ENCODE peak calls at places on chromosomes 5 and 9, in four cellular contexts. O is psoas muscle, W is upper lobe of right lung, Z is stomach. B is an unnamed sample.
A peak's percentile ranks its signal among the peaks of the same experiment; 100 is the strongest.

GRCh38 chr9:69214939-69215338 is 40.9 kb downstream of the TJP2 start:
- DNase-seq in O (no peak), W (no peak), Z (no peak), B (no peak)

GRCh38 chr5:122313001-122313402 is 965 bp downstream of the SNCAIP start:
- DNase-seq in O (peak; percentile 26), W (peak; percentile 65), Z (no peak), B (no peak)

GRCh38 chr9:93098236-93098946 is 2.4 kb downstream of the CARD19 start:
- DNase-seq in O (peak; percentile 96), W (peak; percentile 93), Z (peak; percentile 85), B (peak; percentile 93)

GRCh38 chr5:147407094-147407681 is 102.7 kb downstream of the DPYSL3 start:
- DNase-seq in O (no peak), W (no peak), Z (no peak), B (no peak)

GRCh38 chr5:1008451-1009358 is at the start of gene NKD2:
- DNase-seq in O (peak; percentile 56), W (peak; percentile 70), Z (peak; percentile 31), B (no peak)

GRCh38 chr5:75891736-75892135 is 174.5 kb upstream of the POC5 start:
- DNase-seq in O (no peak), W (no peak), Z (no peak), B (no peak)

GRCh38 chr9:93204470-93205043 is 20.6 kb downstream of the WNK2 start:
- DNase-seq in O (peak; percentile 52), W (no peak), Z (no peak), B (no peak)

GRCh38 chr9:2934241-2934650 is 90.4 kb upstream of the PUM3 start:
- DNase-seq in O (no peak), W (no peak), Z (no peak), B (no peak)

GRCh38 chr9:15293727-15294405 is 13.2 kb downstream of the TTC39B start:
- DNase-seq in O (no peak), W (no peak), Z (no peak), B (no peak)

GRCh38 chr9:134243778-134244467 is 79.6 kb upstream of the RNU6ATAC start:
- DNase-seq in O (no peak), W (no peak), Z (peak; percentile 47), B (no peak)

GRCh38 chr5:10654566-10654965 is 90.7 kb downstream of the ANKRD33B start:
- DNase-seq in O (peak; percentile 30), W (no peak), Z (peak; percentile 11), B (no peak)

GRCh38 chr5:9714187-9714586 is 84.0 kb upstream of the TAS2R1 start:
- DNase-seq in O (no peak), W (no peak), Z (no peak), B (no peak)

GRCh38 chr9:129838707-129839259 is 3.5 kb downstream of the USP20 start:
- DNase-seq in O (no peak), W (no peak), Z (no peak), B (no peak)

GRCh38 chr9:116368680-116369079 is 215.1 kb downstream of the PAPPA start:
- DNase-seq in O (peak; percentile 77), W (no peak), Z (no peak), B (no peak)

GRCh38 chr5:36683821-36684434 is 77.5 kb downstream of the SLC1A3 start:
- DNase-seq in O (no peak), W (peak; percentile 70), Z (no peak), B (no peak)

GRCh38 chr5:6236170-6236793 is 142.1 kb downstream of the MED10 start:
- DNase-seq in O (no peak), W (no peak), Z (no peak), B (no peak)

GRCh38 chr9:27247756-27248155 is 49.2 kb downstream of the EQTN start:
- DNase-seq in O (no peak), W (no peak), Z (peak; percentile 55), B (peak; percentile 15)

GRCh38 chr5:174844971-174845370 is 120.6 kb downstream of the MSX2 start:
- DNase-seq in O (no peak), W (no peak), Z (no peak), B (no peak)

GRCh38 chr9:92561374-92562329 is 25.9 kb upstream of the ECM2 start:
- DNase-seq in O (no peak), W (no peak), Z (no peak), B (no peak)

GRCh38 chr5:43389679-43390329 is 22.4 kb downstream of the CCL28 start:
- DNase-seq in O (no peak), W (no peak), Z (peak; percentile 53), B (peak; percentile 76)

GRCh38 chr9:70484232-70485130 is 70.0 kb upstream of the KLF9 start:
- DNase-seq in O (no peak), W (no peak), Z (peak; percentile 46), B (peak; percentile 59)

DNA sequence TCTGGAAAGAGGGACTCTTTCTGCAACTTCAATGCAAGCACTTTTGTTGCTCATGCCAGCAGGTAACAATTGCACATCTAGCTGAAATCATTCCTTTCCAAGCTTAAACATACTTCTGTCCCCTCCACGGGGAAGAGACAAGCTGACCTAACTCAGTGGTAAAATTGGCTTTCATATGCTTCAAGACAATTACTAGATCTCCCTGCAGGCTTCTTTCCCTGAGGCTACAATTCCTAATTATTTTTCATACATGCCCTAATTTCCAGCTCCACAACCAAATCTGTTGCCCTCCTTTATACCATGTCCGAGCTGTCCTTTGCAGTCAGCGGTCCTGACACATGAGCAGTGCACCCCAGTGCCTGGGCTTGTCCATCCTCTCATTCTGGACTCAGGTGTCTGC is 324.9 kb downstream of the SPOCK1 start:
- DNase-seq in O (no peak), W (no peak), Z (no peak), B (no peak)
- TF ChIP-seq CTCF in O (no peak), W (no peak), Z (no peak), B (no peak)

GRCh38 chr9:117887941-117888340 is 183.7 kb downstream of the TLR4 start:
- DNase-seq in O (no peak), W (no peak), Z (no peak), B (peak; percentile 11)
- H3K4me3 ChIP-seq in O (no peak overlapping the region), W (no peak overlapping the region), Z (no peak overlapping the region), B (no peak overlapping the region)

GRCh38 chr9:98484218-98484617 is 224.5 kb downstream of the GABBR2 start:
- DNase-seq in O (no peak), W (no peak), Z (no peak), B (no peak)
- TF ChIP-seq CTCF in O (no peak), W (no peak), Z (no peak), B (peak; percentile 16)

DNA sequence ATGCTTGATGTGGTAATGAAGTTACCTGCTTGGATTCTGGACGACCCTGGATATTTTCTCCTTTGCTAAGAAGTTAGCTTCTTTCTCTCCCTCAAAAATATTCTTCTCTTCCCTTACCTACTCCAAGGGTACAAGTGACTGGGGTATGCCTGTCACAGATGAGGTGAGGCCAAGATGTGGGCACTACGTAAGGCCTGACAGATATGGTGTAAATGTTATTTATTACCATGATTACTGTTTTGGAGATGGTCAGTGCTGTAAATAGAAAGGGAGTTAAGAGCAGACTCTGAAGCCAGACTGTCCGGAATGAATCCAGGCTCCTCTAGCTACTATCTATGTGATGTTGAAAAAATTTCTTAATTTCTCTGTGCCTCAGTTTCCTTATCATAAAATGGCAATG is 1.1 kb upstream of the KIAA1958 start:
- DNase-seq in O (no peak), W (no peak), Z (no peak), B (no peak)
- H3K4me3 ChIP-seq in O (peak overlapping the region; percentile 93), W (peak overlapping the region; percentile 84), Z (peak overlapping the region; percentile 97), B (peak overlapping the region; percentile 82)

GRCh38 chr9:127808347-127809001 is 5.8 kb downstream of the FPGS start:
- DNase-seq in O (no peak), W (no peak), Z (no peak), B (no peak)
- TF ChIP-seq CTCF in O (no peak), W (no peak), Z (no peak), B (no peak)

B was measured in retinal pigment epithelial cell.